ENCODE peak calls at places on chromosomes 4 and X, in five cellular contexts. X is left colon; C is effector memory CD4-positive, alpha-beta T cell; A is fibroblast of pulmonary artery; N is epithelial cell of prostate. O is an unnamed sample.

GRCh38 chr4:122831515-122832196 is 5.0 kb downstream of the FGF2 start:
- DNase-seq in X (no peak), C (no peak), A (no peak), N (no peak), O (no peak)

GRCh38 chr4:38209654-38210053 is 249.5 kb downstream of the PTTG2 start:
- DNase-seq in X (no peak), C (no peak), A (no peak), N (no peak), O (no peak)

GRCh38 chr4:126106658-126107057 is 791.9 kb downstream of the FAT4 start:
- DNase-seq in X (no peak), C (no peak), A (peak), N (no peak), O (peak)

GRCh38 chr4:56742080-56742871 is 61.2 kb upstream of the HOPX start:
- DNase-seq in X (no peak), C (no peak), A (no peak), N (no peak), O (no peak)

GRCh38 chr4:106238819-106239420 is 77.1 kb downstream of the TBCK start:
- DNase-seq in X (no peak), C (no peak), A (peak), N (no peak), O (peak)

GRCh38 chr4:6500481-6501135 is 28.2 kb upstream of the PPP2R2C start:
- DNase-seq in X (no peak), C (no peak), A (no peak), N (no peak), O (no peak)

GRCh38 chr4:135510582-135510981 is 1309.0 kb upstream of the PABPC4L start:
- DNase-seq in X (no peak), C (no peak), A (no peak), N (no peak), O (no peak)

GRCh38 chr4:40205259-40206198 is 8.7 kb downstream of the RHOH start:
- DNase-seq in X (no peak), C (no peak), A (no peak), N (no peak), O (no peak)

GRCh38 chrX:44025611-44026010 is 52.4 kb upstream of the NDP start:
- DNase-seq in X (no peak), C (no peak), A (peak), N (no peak), O (no peak)

GRCh38 chrX:8728932-8729331 is 3.0 kb downstream of the ANOS1 start:
- DNase-seq in X (no peak), C (no peak), A (no peak), N (no peak), O (no peak)

GRCh38 chr4:139791681-139792080 is 126.1 kb downstream of the MGST2 start:
- DNase-seq in X (no peak), C (no peak), A (peak), N (no peak), O (no peak)

GRCh38 chr4:4338201-4338600 is 48.1 kb downstream of the ZBTB49 start:
- DNase-seq in X (no peak), C (no peak), A (no peak), N (no peak), O (no peak)

GRCh38 chrX:103356023-103356798 is at the start of gene TCEAL9:
- DNase-seq in X (peak), C (no peak), A (peak), N (no peak), O (peak)

GRCh38 chr4:45317276-45317675 is 590.9 kb upstream of the GNPDA2 start:
- DNase-seq in X (no peak), C (no peak), A (peak), N (no peak), O (no peak)

GRCh38 chr4:153152453-153153338 is 51.5 kb upstream of the TRIM2 start:
- DNase-seq in X (peak), C (peak), A (no peak), N (no peak), O (peak)

GRCh38 chrX:152991123-152991522 is 2.8 kb downstream of the PNMA5 start:
- DNase-seq in X (no peak), C (no peak), A (no peak), N (no peak), O (no peak)

GRCh38 chr4:3771932-3772495 is 5.8 kb downstream of the ADRA2C start:
- DNase-seq in X (no peak), C (no peak), A (no peak), N (no peak), O (no peak)

GRCh38 chr4:25358515-25359275 is 18.4 kb upstream of the ANAPC4 start:
- DNase-seq in X (no peak), C (no peak), A (no peak), N (peak), O (no peak)

GRCh38 chrX:33808636-33809035 is 323.5 kb downstream of the FAM47A start:
- DNase-seq in X (no peak), C (no peak), A (no peak), N (no peak), O (no peak)

GRCh38 chr4:111792592-111792991 is 352.7 kb upstream of the FAM241A start:
- DNase-seq in X (no peak), C (no peak), A (no peak), N (no peak), O (no peak)

GRCh38 chr4:179626687-179627086 is 2184.4 kb upstream of the AGA start:
- DNase-seq in X (no peak), C (no peak), A (no peak), N (no peak), O (no peak)

GRCh38 chrX:136608295-136608933 is 39.5 kb upstream of the CD40LG start:
- DNase-seq in X (peak), C (peak), A (peak), N (no peak), O (no peak)

GRCh38 chr4:148044889-148045352 is 313.0 kb downstream of the ARHGAP10 start:
- DNase-seq in X (no peak), C (no peak), A (no peak), N (no peak), O (no peak)

GRCh38 chr4:55358668-55359067 is 12.6 kb downstream of the SRD5A3 start:
- DNase-seq in X (no peak), C (no peak), A (peak), N (peak), O (no peak)

GRCh38 chr4:121819216-121819980 is 4.3 kb downstream of the CCNA2 start:
- DNase-seq in X (no peak), C (no peak), A (peak), N (no peak), O (no peak)

GRCh38 chr4:73705056-73705432 is 35.3 kb upstream of the CXCL8 start:
- DNase-seq in X (no peak), C (no peak), A (peak), N (no peak), O (no peak)

GRCh38 chr4:177596035-177596434 is 153.8 kb upstream of the AGA start:
- DNase-seq in X (no peak), C (no peak), A (peak), N (peak), O (no peak)

GRCh38 chrX:31590581-31591113 is 518.8 kb upstream of the FTHL17 start:
- DNase-seq in X (no peak), C (no peak), A (peak), N (no peak), O (no peak)

GRCh38 chr4:55729306-55730142 is 90.1 kb upstream of the EXOC1L start:
- DNase-seq in X (no peak), C (no peak), A (no peak), N (peak), O (peak)

GRCh38 chr4:1717129-1718094 is 3.7 kb downstream of the TMEM129 start:
- DNase-seq in X (no peak), C (no peak), A (no peak), N (no peak), O (no peak)

GRCh38 chrX:104921606-104922205 is 298.8 kb downstream of the TEX13A start:
- DNase-seq in X (no peak), C (no peak), A (no peak), N (no peak), O (no peak)

GRCh38 chr4:1094336-1094690 is 19.1 kb downstream of the RNF212 start:
- DNase-seq in X (no peak), C (no peak), A (no peak), N (no peak), O (no peak)

GRCh38 chr4:174595141-174595929 is 73.0 kb upstream of the HPGD start:
- DNase-seq in X (no peak), C (no peak), A (no peak), N (no peak), O (no peak)

GRCh38 chr4:57065730-57066482 is 44.3 kb downstream of the IGFBP7 start:
- DNase-seq in X (no peak), C (no peak), A (no peak), N (no peak), O (no peak)

GRCh38 chr4:22969314-22969896 is 276.7 kb downstream of the GBA3 start:
- DNase-seq in X (no peak), C (no peak), A (peak), N (no peak), O (peak)

GRCh38 chr4:127604949-127605709 is 27.6 kb upstream of the INTU start:
- DNase-seq in X (no peak), C (no peak), A (peak), N (no peak), O (no peak)

GRCh38 chr4:81714251-81714650 is 242.5 kb upstream of the RASGEF1B start:
- DNase-seq in X (no peak), C (no peak), A (no peak), N (no peak), O (no peak)

O was measured in Caco-2.